ENCODE peak calls at places on chromosomes 12 and 14, in four cellular contexts. W is transverse colon, X is heart right ventricle, T is A549. H is an unnamed sample.

GRCh38 chr12:89552376-89552775 is 26.5 kb upstream of the POC1B start:
- DNase-seq in W (no peak), X (no peak), T (no peak), H (no peak)

GRCh38 chr14:52351191-52351560 is 37.1 kb downstream of the PTGER2 start:
- DNase-seq in W (no peak), X (no peak), T (no peak), H (no peak)

GRCh38 chr14:64763801-64764511 is 59.7 kb downstream of the PLEKHG3 start:
- DNase-seq in W (peak), X (no peak), T (peak), H (no peak)

GRCh38 chr12:57474862-57475261 is 4.8 kb downstream of the ARHGAP9 start:
- DNase-seq in W (no peak), X (no peak), T (no peak), H (no peak)

GRCh38 chr12:112230136-112230535 is 104.8 kb downstream of the TRAFD1 start:
- DNase-seq in W (no peak), X (no peak), T (no peak), H (no peak)

GRCh38 chr12:41942355-41942754 is 202.3 kb downstream of the GXYLT1 start:
- DNase-seq in W (no peak), X (no peak), T (no peak), H (no peak)

GRCh38 chr12:51751657-51752056 is 96.9 kb downstream of the FIGNL2 start:
- DNase-seq in W (no peak), X (no peak), T (no peak), H (no peak)

GRCh38 chr14:105528859-105529505 is 2.6 kb downstream of the TMEM121 start:
- DNase-seq in W (no peak), X (no peak), T (no peak), H (no peak)

GRCh38 chr14:100708349-100709217 is 18.1 kb upstream of the DLK1 start:
- DNase-seq in W (peak), X (peak), T (no peak), H (no peak)

GRCh38 chr14:51180577-51180976 is 59.5 kb upstream of the TMX1 start:
- DNase-seq in W (no peak), X (no peak), T (no peak), H (no peak)

GRCh38 chr12:100717733-100718067 is 76.9 kb upstream of the ANO4 start:
- DNase-seq in W (no peak), X (no peak), T (no peak), H (no peak)

GRCh38 chr14:81384900-81385299 is 15.2 kb downstream of the STON2 start:
- DNase-seq in W (no peak), X (no peak), T (no peak), H (no peak)

GRCh38 chr12:123389560-123390351 is 5.8 kb downstream of the KMT5A start:
- DNase-seq in W (peak), X (peak), T (no peak), H (peak)

GRCh38 chr12:107167756-107168155 is 74.4 kb upstream of the CRY1 start:
- DNase-seq in W (no peak), X (no peak), T (no peak), H (no peak)

GRCh38 chr14:93002851-93003298 is 79.9 kb downstream of the CHGA start:
- DNase-seq in W (no peak), X (peak), T (no peak), H (no peak)

GRCh38 chr14:76919431-76919810 is 93.2 kb downstream of the LRRC74A start:
- DNase-seq in W (no peak), X (no peak), T (no peak), H (no peak)

GRCh38 chr12:63918788-63919300 is 74.3 kb downstream of the SRGAP1 start:
- DNase-seq in W (no peak), X (no peak), T (peak), H (no peak)

GRCh38 chr14:91750634-91751198 is 18.8 kb upstream of the CATSPERB start:
- DNase-seq in W (no peak), X (no peak), T (no peak), H (no peak)

GRCh38 chr14:87055007-87055406 is 938.0 kb downstream of the GALC start:
- DNase-seq in W (no peak), X (no peak), T (no peak), H (no peak)

GRCh38 chr14:100819453-100819828 is 6.5 kb upstream of the MEG3 start:
- DNase-seq in W (no peak), X (no peak), T (no peak), H (no peak)

GRCh38 chr14:53193193-53193592 is 40.1 kb upstream of the DDHD1 start:
- DNase-seq in W (no peak), X (no peak), T (no peak), H (no peak)

GRCh38 chr14:67943947-67944346 is 124.4 kb downstream of the RAD51B start:
- DNase-seq in W (peak), X (no peak), T (peak), H (no peak)

GRCh38 chr14:68367444-68368014 is 425.3 kb downstream of the ZFP36L1 start:
- DNase-seq in W (no peak), X (no peak), T (no peak), H (no peak)

GRCh38 chr14:74579447-74580274 is 32.4 kb downstream of the LTBP2 start:
- DNase-seq in W (no peak), X (no peak), T (peak), H (no peak)

GRCh38 chr12:100484178-100484886 is 10.7 kb downstream of the NR1H4 start:
- DNase-seq in W (no peak), X (no peak), T (no peak), H (no peak)

GRCh38 chr12:5135126-5135525 is 91.4 kb downstream of the KCNA5 start:
- DNase-seq in W (no peak), X (no peak), T (no peak), H (no peak)

GRCh38 chr14:52298795-52299194 is 15.3 kb upstream of the PTGER2 start:
- DNase-seq in W (no peak), X (no peak), T (no peak), H (no peak)

GRCh38 chr14:101504096-101504948 is 57.0 kb upstream of the DIO3 start:
- DNase-seq in W (peak), X (no peak), T (no peak), H (peak)

GRCh38 chr12:117456076-117456475 is 94.7 kb upstream of the NOS1 start:
- DNase-seq in W (no peak), X (no peak), T (no peak), H (no peak)

GRCh38 chr12:48995061-48995879 is 3.9 kb downstream of the DDN start:
- DNase-seq in W (peak), X (peak), T (peak), H (peak)

GRCh38 chr14:95533391-95533821 is 1.4 kb upstream of the GLRX5 start:
- DNase-seq in W (no peak), X (no peak), T (peak), H (no peak)

GRCh38 chr14:101112351-101113107 is 209.0 kb upstream of the RTL1 start:
- DNase-seq in W (no peak), X (no peak), T (no peak), H (no peak)

GRCh38 chr12:52203126-52203921 is 11.5 kb upstream of the KRT80 start:
- DNase-seq in W (peak), X (no peak), T (peak), H (no peak)

GRCh38 chr14:106842687-106843086 is 1316.3 kb downstream of the TMEM121 start:
- DNase-seq in W (peak), X (no peak), T (peak), H (peak)

GRCh38 chr14:102932484-102933248 is 10.2 kb downstream of the AMN start:
- DNase-seq in W (no peak), X (no peak), T (no peak), H (no peak)

GRCh38 chr12:24759155-24759554 is 189.7 kb downstream of the BCAT1 start:
- DNase-seq in W (no peak), X (no peak), T (no peak), H (no peak)

GRCh38 chr14:22691171-22691570 is 47.0 kb upstream of the OR6J1 start:
- DNase-seq in W (no peak), X (no peak), T (no peak), H (no peak)

GRCh38 chr14:69612759-69613145 is 1.4 kb downstream of the SUSD6 start:
- DNase-seq in W (no peak), X (no peak), T (no peak), H (no peak)
- TF ChIP-seq CTCF in W (no peak), X (no peak), T (peak), H (peak)

DNA sequence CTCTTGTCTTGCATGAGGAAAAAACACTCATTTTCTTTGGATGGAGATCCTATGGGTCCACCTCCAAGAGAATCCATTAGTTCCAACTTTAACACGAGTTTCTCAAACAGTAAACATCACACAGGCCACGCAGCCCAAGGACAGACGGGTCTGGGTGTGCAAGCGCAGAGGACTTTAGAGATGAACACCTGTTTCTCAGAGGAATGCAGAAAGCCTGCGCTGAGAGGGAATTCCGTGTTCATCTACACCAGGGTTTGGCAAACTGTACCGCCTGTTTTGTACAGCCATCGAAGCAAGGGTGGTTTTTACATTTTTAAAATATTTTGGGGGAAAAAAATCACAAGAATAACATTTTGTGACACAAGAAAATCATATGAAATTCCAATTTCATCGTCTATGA is 79.4 kb downstream of the RBM19 start:
- DNase-seq in W (no peak), X (no peak), T (no peak), H (no peak)
- H3K27ac ChIP-seq in W (no peak), X (no peak), T (no peak), H (no peak)

GRCh38 chr12:56084958-56085543 is 5.1 kb downstream of the ERBB3 start:
- DNase-seq in W (peak), X (no peak), T (peak), H (peak)
- TF ChIP-seq CTCF in W (peak), X (peak), T (peak), H (no peak)

GRCh38 chr12:104960464-104960863 is 2.4 kb upstream of the SLC41A2 start:
- DNase-seq in W (no peak), X (no peak), T (no peak), H (no peak)
- H3K27ac ChIP-seq in W (no peak), X (no peak), T (no peak), H (no peak)

DNA sequence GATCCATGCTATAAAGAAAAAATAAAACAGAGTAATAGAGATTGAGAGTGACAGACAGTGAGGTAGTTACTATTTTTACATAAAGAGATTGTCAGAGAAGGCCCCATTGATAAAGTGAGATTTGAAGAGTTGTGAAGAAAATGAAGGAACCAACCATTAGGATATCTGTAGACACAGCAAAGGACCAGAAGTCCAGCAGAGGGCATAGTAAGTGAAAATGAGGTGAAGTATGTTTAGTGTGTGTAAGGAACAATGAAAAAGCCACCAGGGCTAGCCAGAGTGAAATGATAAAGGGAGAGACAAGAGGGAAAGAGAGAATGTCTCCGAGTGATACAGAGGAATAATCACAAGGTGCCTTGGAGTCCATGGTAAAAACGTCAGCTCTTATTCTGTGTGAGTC is 411.0 kb downstream of the NELL2 start:
- DNase-seq in W (no peak), X (no peak), T (peak), H (no peak)
- TF ChIP-seq CTCF in W (no peak), X (no peak), T (peak), H (no peak)

DNA sequence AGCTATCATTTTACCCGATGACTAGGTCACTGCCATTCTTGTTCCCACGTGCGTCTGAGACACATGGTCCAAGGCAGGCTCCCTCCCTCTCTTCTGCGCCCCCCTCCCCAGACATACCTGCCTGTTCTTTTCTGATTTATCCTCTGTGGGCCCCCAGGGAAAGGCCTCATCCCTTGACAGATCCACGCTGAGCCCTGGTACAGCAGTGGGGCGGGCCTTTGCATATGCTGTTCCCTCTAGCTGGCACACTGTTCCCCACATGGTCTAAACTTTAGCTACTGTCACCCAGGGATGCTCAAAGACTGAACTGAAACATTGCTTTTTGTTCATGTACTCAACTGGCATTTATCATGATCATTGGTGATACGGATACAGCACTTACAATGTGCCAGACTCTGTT is 122.5 kb downstream of the SCARB1 start:
- DNase-seq in W (no peak), X (no peak), T (no peak), H (no peak)
- H3K27ac ChIP-seq in W (peak), X (peak), T (peak), H (peak)

DNA sequence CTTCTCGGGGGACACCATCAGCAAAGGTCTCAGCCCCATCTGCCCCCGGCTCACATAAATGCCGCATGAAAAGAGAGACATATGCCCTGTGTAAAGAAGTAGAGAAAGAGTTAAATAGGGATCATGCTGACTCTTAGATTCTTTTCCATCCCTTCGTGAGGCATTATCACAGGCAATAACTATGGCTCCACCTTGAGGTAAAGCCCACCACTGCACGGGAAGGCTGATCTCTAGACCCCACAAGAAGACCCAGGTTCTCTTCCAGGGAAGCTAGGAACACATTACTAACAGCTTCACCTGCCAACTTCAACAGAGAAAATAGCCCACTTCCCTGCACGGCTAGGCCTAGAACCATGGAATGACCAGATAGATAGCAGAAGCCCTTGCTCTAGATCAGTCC is 14.1 kb upstream of the NOP2 start:
- DNase-seq in W (no peak), X (no peak), T (peak), H (no peak)
- TF ChIP-seq CTCF in W (no peak), X (no peak), T (peak), H (no peak)

GRCh38 chr12:26631846-26632245 is 201.1 kb downstream of the ITPR2 start:
- DNase-seq in W (no peak), X (no peak), T (no peak), H (no peak)

GRCh38 chr12:26632746-26633145 is 200.2 kb downstream of the ITPR2 start:
- DNase-seq in W (no peak), X (no peak), T (no peak), H (no peak)

GRCh38 chr12:26642361-26642760 is 190.6 kb downstream of the ITPR2 start:
- DNase-seq in W (no peak), X (no peak), T (peak), H (no peak)

GRCh38 chr12:26633591-26634210 is 199.3 kb downstream of the ITPR2 start:
- DNase-seq in W (no peak), X (no peak), T (no peak), H (no peak)

GRCh38 chr12:26636710-26637328 is 196.2 kb downstream of the ITPR2 start:
- DNase-seq in W (no peak), X (no peak), T (peak), H (no peak)
- H3K27ac ChIP-seq in W (no peak), X (no peak), T (peak), H (no peak)

DNA sequence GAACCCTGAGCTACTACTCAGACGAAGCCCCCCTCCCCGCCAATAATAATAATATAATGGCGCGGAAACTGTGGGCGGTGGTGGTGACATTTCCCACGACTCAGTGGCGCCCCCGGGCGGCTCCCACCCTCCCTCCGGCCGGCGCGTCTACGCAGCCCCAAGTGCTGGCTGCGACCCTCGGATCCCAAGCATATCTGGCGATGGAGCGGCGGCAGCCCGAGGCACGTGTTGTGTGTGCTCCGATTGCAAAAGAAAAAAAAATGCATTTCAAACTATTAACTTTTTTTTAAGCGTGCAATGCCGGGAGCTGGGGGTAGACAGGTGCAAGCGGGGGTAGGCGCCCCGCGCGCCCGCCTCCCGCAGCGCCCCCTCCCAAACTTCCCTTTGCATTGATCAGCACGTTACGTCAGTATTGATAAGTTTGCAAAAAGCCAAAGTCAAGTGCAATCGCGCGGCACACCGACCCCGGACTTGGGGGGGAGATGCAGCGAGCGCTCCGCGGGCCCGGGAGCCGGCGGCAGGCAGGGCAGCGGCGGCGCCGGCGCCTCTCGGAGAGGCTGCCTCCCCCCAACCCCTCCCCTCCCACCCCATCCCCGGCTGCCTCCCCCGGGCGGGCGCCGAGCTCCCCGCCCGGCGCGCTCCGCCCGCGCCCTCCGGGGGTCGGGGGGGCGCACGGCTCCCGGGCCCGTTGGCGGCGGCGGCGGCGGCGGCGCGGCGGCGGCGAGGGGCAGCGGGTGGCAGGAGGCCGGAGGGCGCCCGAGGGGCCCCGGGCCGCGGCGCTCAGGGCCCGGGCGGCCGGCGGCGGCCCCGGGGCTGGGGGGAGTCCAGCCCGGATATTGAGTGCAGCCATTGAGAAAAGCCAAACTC is 113.1 kb upstream of the MYL2 start:
- DNase-seq in W (no peak), X (no peak), T (no peak), H (no peak)
- TF ChIP-seq CTCF in W (no peak), X (peak), T (peak), H (no peak)

DNA sequence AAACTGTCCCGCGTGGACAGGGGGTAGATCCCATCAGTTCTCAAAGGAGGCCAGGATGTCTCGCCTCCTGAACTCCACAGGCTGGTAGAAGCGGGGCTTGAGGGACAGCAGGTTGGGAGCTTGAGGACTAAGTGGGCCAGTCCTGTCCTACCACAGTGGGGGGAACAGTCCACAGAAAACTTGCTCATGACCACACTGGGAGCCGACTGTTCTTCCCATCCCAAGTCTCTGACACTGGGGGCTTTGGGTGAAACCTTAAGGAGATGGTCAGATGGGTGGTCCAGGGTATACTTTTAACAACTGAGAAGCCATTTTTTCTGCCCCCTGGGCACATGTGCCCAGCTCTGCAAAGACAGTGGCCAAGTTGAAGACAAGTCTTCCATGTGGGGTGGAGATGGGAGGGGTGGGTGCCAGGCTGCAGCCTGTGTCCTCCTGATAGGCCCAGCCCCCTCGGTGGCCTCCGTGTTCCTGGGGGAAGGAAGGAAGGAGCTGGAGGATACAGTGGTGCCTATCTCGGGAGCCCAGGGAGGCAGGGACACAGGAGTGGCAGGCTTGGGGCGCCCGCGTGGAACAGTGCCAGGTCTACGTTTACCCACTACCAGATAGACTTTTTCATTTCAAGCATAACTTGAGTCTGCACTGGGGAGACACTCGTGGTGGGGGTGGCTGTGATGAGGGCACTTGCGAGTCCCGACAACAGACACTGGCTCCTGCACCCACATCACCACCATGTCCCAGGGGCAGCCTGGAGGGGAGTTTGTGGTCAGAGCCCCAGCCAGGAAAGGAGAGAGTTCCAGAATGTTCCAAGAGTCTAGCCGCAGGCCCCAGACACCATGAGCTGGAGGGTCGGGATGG is 14.7 kb downstream of the RHOF start:
- DNase-seq in W (no peak), X (no peak), T (no peak), H (no peak)
- H3K27ac ChIP-seq in W (no peak), X (no peak), T (no peak), H (no peak)